ENCODE peak calls at places on chromosomes 5 and 9, in six cellular contexts. R, V, Q, M, S and O are unnamed samples.
A peak's percentile ranks its signal among the peaks of the same experiment; 100 is the strongest.

GRCh38 chr5:115968770-115969169 is 6.5 kb downstream of the LVRN start:
- DNase-seq in R (no peak), V (no peak), Q (no peak), M (no peak), S (no peak), O (no peak)

GRCh38 chr9:108934323-108934885 is at the start of gene ABITRAM:
- DNase-seq in R (peak; percentile 87), V (peak; percentile 49), Q (peak; percentile 84), M (peak; percentile 78), S (peak; percentile 78), O (peak; percentile 15)

GRCh38 chr9:91803143-91803940 is 146.7 kb downstream of the ROR2 start:
- DNase-seq in R (no peak), V (no peak), Q (no peak), M (no peak), S (no peak), O (no peak)

GRCh38 chr5:56412601-56413379 is 179.7 kb upstream of the ANKRD55 start:
- DNase-seq in R (no peak), V (peak; percentile 54), Q (no peak), M (peak; percentile 74), S (peak; percentile 77), O (no peak)

GRCh38 chr5:73233053-73233460 is 60.1 kb downstream of the TMEM174 start:
- DNase-seq in R (no peak), V (no peak), Q (no peak), M (no peak), S (no peak), O (no peak)

GRCh38 chr5:35736280-35736679 is 118.6 kb downstream of the SPEF2 start:
- DNase-seq in R (no peak), V (no peak), Q (no peak), M (no peak), S (no peak), O (no peak)

GRCh38 chr5:1090538-1090937 is 21.3 kb downstream of the SLC12A7 start:
- DNase-seq in R (peak; percentile 83), V (no peak), Q (no peak), M (peak; percentile 66), S (no peak), O (no peak)

GRCh38 chr9:80359941-80360881 is 788.4 kb downstream of the TLE4 start:
- DNase-seq in R (no peak), V (no peak), Q (no peak), M (no peak), S (no peak), O (no peak)

GRCh38 chr9:113577525-113578261 is 114.2 kb downstream of the RGS3 start:
- DNase-seq in R (peak; percentile 72), V (no peak), Q (no peak), M (no peak), S (no peak), O (no peak)

GRCh38 chr5:72559866-72560766 is 52.9 kb upstream of the ZNF366 start:
- DNase-seq in R (no peak), V (no peak), Q (no peak), M (no peak), S (no peak), O (no peak)

GRCh38 chr9:137762414-137763061 is 115.0 kb upstream of the CACNA1B start:
- DNase-seq in R (no peak), V (no peak), Q (no peak), M (peak; percentile 51), S (no peak), O (no peak)

GRCh38 chr5:79878721-79879336 is 112.2 kb downstream of the MTX3 start:
- DNase-seq in R (no peak), V (no peak), Q (peak; percentile 11), M (peak; percentile 31), S (no peak), O (no peak)

GRCh38 chr5:64666058-64666457 is 24.2 kb upstream of the SHISAL2B start:
- DNase-seq in R (no peak), V (no peak), Q (peak; percentile 9), M (no peak), S (no peak), O (no peak)

GRCh38 chr5:61991426-61991825 is 314.6 kb upstream of the KIF2A start:
- DNase-seq in R (no peak), V (no peak), Q (no peak), M (no peak), S (no peak), O (no peak)

GRCh38 chr5:160470437-160471341 is 49.0 kb downstream of the PTTG1 start:
- DNase-seq in R (no peak), V (peak; percentile 21), Q (no peak), M (peak; percentile 4), S (no peak), O (no peak)

GRCh38 chr5:6448141-6448491 is 543 bp upstream of the UBE2QL1 start:
- DNase-seq in R (no peak), V (no peak), Q (no peak), M (no peak), S (no peak), O (no peak)
- H3K4me3 ChIP-seq in R (no peak overlapping the region), V (no peak overlapping the region), Q (peak overlapping the region; percentile 40), M (no peak overlapping the region), S (peak overlapping the region; percentile 61), O (peak overlapping the region; percentile 46)

DNA sequence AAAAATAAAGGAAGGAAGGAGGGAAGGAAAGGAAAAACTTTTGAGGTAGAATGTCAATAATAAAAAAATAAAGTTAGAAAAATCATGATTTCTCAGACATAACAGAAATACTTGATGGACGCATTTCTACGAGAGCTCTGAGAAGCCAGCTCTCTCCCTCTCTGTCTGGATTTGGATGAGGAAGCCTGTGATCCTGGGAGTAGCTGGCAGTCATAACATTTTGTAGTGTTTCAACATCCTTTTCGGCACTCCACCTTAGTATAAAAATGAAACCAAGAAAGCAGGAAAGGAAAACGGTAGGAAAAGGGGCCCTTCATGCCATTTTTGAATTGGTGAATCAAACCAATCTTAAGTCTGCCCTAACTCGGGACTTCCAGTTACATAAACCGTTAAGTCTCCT is 321.3 kb downstream of the EPB41L4A start:
- DNase-seq in R (no peak), V (no peak), Q (no peak), M (no peak), S (no peak), O (no peak)
- H3K4me3 ChIP-seq in R (no peak overlapping the region), V (no peak overlapping the region), Q (no peak overlapping the region), M (no peak overlapping the region), S (no peak overlapping the region), O (no peak overlapping the region)

DNA sequence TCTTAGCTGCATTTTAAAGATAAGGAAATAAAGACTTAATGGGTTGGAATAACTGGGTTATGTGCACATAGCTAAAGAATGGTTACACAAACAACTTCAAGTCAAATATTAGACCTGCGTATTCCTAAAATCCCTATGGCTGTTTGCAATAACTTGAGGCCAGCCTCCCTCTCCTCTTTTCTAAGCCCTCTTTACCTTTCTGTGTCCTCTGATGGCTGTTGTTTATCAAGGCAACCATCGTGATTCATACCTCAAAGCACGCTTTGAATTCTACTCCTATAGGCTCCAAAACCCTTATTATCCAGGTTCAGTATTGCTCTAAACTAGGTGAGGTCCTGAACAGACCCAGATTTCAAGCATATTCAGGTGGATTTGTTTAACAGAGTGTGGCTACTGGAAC is 45.6 kb upstream of the LCP2 start:
- DNase-seq in R (no peak), V (no peak), Q (no peak), M (no peak), S (no peak), O (no peak)
- H3K4me3 ChIP-seq in R (no peak overlapping the region), V (no peak overlapping the region), Q (no peak overlapping the region), M (no peak overlapping the region), S (no peak overlapping the region), O (no peak overlapping the region)

GRCh38 chr9:123090956-123091355 is 57.5 kb downstream of the GPR21 start:
- DNase-seq in R (no peak), V (no peak), Q (no peak), M (no peak), S (no peak), O (no peak)
- H3K4me3 ChIP-seq in R (no peak overlapping the region), V (no peak overlapping the region), Q (no peak overlapping the region), M (no peak overlapping the region), S (no peak overlapping the region), O (no peak overlapping the region)